ENCODE peak calls at places on chromosomes 5 and 9, in seven cellular contexts. Y, N, S, K, E, O and C are unnamed samples. For H3K4me1, the result is how much of the 10 kb centered on the place peaks cover.

GRCh38 chr5:90131734-90132133 is 277.8 kb downstream of the CETN3 start:
- DNase-seq in E (no peak), K (no peak), O (no peak), Y (no peak), N (no peak), S (no peak), C (no peak)

GRCh38 chr9:7637073-7637472 is 162.5 kb downstream of the DMAC1 start:
- DNase-seq in S (no peak), N (no peak), O (no peak), Y (no peak), K (no peak), E (no peak), C (no peak)

GRCh38 chr5:149264432-149265069 is 7.1 kb upstream of the AFAP1L1 start:
- DNase-seq in O (peak), Y (no peak), E (no peak), S (peak), N (no peak), K (peak), C (no peak)

GRCh38 chr9:131608469-131609115 is 63.3 kb downstream of the PRRT1B start:
- DNase-seq in E (peak), O (peak), K (peak), S (no peak), N (peak), Y (peak), C (peak)

GRCh38 chr5:151622367-151623097 is 31.4 kb upstream of the FAT2 start:
- DNase-seq in Y (no peak), K (no peak), O (no peak), N (no peak), E (no peak), S (no peak), C (no peak)

GRCh38 chr5:176725521-176725920 is 78.2 kb downstream of the TSPAN17 start:
- DNase-seq in O (peak), K (no peak), N (no peak), E (no peak), S (no peak), Y (no peak), C (no peak)

GRCh38 chr5:74251106-74252032 is 389.2 kb downstream of the ENC1 start:
- DNase-seq in K (no peak), N (no peak), E (peak), O (peak), S (no peak), Y (peak), C (no peak)

GRCh38 chr5:5424736-5425135 is 2.3 kb downstream of the ICE1 start:
- DNase-seq in K (no peak), O (no peak), E (no peak), Y (no peak), S (no peak), N (no peak), C (no peak)

GRCh38 chr5:167030500-167031120 is 1260.8 kb upstream of the WWC1 start:
- DNase-seq in N (no peak), Y (no peak), O (no peak), E (no peak), K (peak), S (no peak), C (no peak)

GRCh38 chr9:13952906-13953305 is 361.0 kb downstream of the NFIB start:
- DNase-seq in N (no peak), O (no peak), K (no peak), S (no peak), Y (no peak), E (no peak), C (no peak)

GRCh38 chr9:103942652-103943051 is 151.5 kb upstream of the SMC2 start:
- DNase-seq in O (peak), S (no peak), E (no peak), Y (no peak), K (no peak), N (no peak), C (no peak)

GRCh38 chr9:92561374-92562329 is 25.9 kb upstream of the ECM2 start:
- DNase-seq in N (no peak), E (no peak), K (no peak), Y (no peak), S (no peak), O (no peak), C (no peak)

GRCh38 chr9:136339173-136339957 is 12.0 kb downstream of the GPSM1 start:
- DNase-seq in K (peak), S (peak), E (peak), Y (no peak), O (peak), N (peak), C (peak)

GRCh38 chr9:38620483-38621433 is at the start of gene ANKRD18A:
- DNase-seq in S (no peak), K (peak), Y (peak), O (peak), N (peak), E (peak), C (peak)
- TF ChIP-seq POLR2A in S (no peak), K (peak), Y (no peak), O (no peak), N (no peak), E (no peak), C (no peak)

GRCh38 chr9:123680382-123680781 is 249.5 kb downstream of the DENND1A start:
- DNase-seq in E (no peak), O (no peak), Y (no peak), S (no peak), N (no peak), K (no peak), C (no peak)
- H3K4me1 ChIP-seq in E (under half), O (under half), Y (under half), S (under half), N (under half), K (under half), C (under half)

GRCh38 chr5:172303996-172304335 is 20.4 kb upstream of the UBTD2 start:
- DNase-seq in S (no peak), O (no peak), Y (no peak), E (no peak), K (no peak), N (no peak), C (no peak)
- TF ChIP-seq POLR2A in S (no peak), O (no peak), Y (no peak), E (no peak), K (no peak), N (no peak), C (no peak)

DNA sequence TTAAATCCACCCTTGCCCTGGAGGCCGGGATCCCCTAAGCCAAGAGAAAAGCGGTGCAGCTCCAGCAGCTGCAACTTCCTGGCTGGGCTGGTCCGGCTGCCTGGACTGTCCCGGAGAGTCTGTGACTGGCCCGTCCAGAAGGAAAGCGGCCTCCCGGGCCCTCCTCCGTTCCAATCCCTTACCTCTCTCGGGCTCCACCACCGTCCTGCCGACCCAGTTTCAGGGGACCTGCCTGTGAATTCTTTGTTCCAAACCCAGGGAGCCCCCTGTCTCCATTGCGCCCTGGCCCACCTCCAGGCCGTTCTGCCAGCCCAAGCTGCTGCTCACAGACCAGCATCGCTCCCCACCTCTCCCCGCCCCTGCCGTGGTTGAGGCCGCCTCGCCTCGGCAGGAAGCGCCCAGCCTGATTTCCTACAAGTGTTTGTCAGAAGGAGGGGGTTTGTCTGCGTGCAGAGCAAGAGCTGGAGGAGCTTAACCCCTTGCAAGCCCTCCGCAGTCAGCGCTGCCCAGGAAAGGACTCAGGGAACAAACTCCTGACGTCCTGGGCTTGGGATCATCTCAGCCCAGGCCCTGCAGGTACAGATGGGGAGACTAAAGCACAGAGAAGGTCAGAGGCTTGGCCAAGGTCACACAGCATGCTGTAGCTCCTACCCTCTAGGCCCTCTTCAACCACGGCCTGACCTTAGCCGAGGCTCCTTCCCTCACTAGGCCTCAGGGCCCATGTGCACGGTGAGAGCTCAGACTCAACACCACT is at the start of gene AKNA:
- DNase-seq in O (peak), S (no peak), E (peak), N (peak), K (no peak), Y (peak), C (peak)
- H3K4me1 ChIP-seq in O (under half), S (under half), E (half or more), N (under half), K (under half), Y (under half), C (under half)

DNA sequence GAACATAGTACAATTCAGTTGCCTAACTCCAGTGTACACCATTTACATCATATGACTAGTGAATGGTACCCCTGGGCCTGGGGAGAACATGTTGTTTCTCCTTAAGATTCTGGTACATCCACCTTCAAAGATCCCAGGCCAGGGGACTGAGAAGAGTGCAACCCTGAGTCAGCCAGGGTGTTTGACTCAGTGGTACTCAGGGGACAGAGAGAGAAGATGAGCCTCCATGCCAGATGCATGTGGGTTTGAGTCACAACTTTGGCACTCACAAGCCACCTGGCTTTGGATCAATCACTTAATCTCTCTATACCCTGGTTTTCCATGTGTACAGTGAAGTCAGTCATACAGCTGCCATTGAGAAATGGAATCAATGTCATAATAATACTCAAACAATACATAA is 53.7 kb downstream of the MAP1B start:
- DNase-seq in E (no peak), O (no peak), S (no peak), Y (no peak), N (no peak), K (no peak), C (no peak)
- TF ChIP-seq POLR2A in E (no peak), O (no peak), S (no peak), Y (no peak), N (no peak), K (no peak), C (no peak)

GRCh38 chr9:121603028-121603427 is 48.4 kb upstream of the DAB2IP start:
- DNase-seq in S (no peak), O (no peak), Y (no peak), K (no peak), N (no peak), E (no peak), C (no peak)

GRCh38 chr9:121598167-121599000 is 53.0 kb upstream of the DAB2IP start:
- DNase-seq in K (no peak), N (peak), E (peak), Y (peak), S (no peak), O (peak), C (peak)

GRCh38 chr9:121599186-121599871 is 52.1 kb upstream of the DAB2IP start:
- DNase-seq in S (no peak), N (peak), E (peak), K (peak), Y (peak), O (peak), C (peak)

GRCh38 chr9:121599872-121600585 is 51.4 kb upstream of the DAB2IP start:
- DNase-seq in K (peak), Y (peak), S (no peak), E (no peak), N (peak), O (peak), C (no peak)

GRCh38 chr9:121601234-121601633 is 50.2 kb upstream of the DAB2IP start:
- DNase-seq in Y (peak), O (no peak), N (no peak), S (no peak), E (no peak), K (no peak), C (no peak)
- H3K4me1 ChIP-seq in Y (under half), O (under half), N (under half), S (under half), E (half or more), K (under half), C (under half)